ENCODE peak calls at places on chromosomes 6 and 20, in seven cellular contexts. C is HS-27A; V is cardiac muscle cell; Z is stomach; B is NCI-H1092 treated with DMSO at 0.1 percent for 48 hours; H is activated CD4-positive, alpha-beta memory T cell treated with anti-CD3 and anti-CD28 coated beads for 36 hours; M is fibroblast of lung. N is an unnamed sample.

GRCh38 chr20:50333856-50334255 is 143.2 kb downstream of the CEBPB start:
- DNase-seq in C (peak; percentile 67), V (no peak), B (no peak), Z (no peak), H (no peak), M (peak; percentile 96), N (no peak)

GRCh38 chr20:37901667-37902503 is 1.0 kb upstream of the VSTM2L start:
- DNase-seq in H (peak; percentile 55), C (peak; percentile 29), B (peak; percentile 79), M (peak; percentile 81), V (peak; percentile 75), Z (peak; percentile 53), N (no peak)

GRCh38 chr6:170125447-170126300 is 165.2 kb downstream of the DLL1 start:
- DNase-seq in B (no peak), Z (peak; percentile 22), H (peak; percentile 3), C (no peak), V (no peak), M (no peak), N (peak; percentile 17)

GRCh38 chr20:45967551-45968080 is 4.4 kb downstream of the ZNF335 start:
- DNase-seq in Z (no peak), C (no peak), H (no peak), M (no peak), B (no peak), V (no peak), N (peak; percentile 27)

GRCh38 chr6:14540276-14540675 is 422.7 kb downstream of the CD83 start:
- DNase-seq in H (no peak), M (peak; percentile 41), B (no peak), C (no peak), Z (peak; percentile 78), V (no peak), N (no peak)

GRCh38 chr6:44276667-44277640 is 6.7 kb downstream of the TMEM151B start:
- DNase-seq in Z (no peak), H (no peak), C (no peak), B (no peak), M (no peak), V (no peak), N (no peak)

GRCh38 chr6:27502508-27503435 is 29.9 kb upstream of the ZNF184 start:
- DNase-seq in H (peak; percentile 85), B (peak; percentile 12), C (peak; percentile 64), M (peak; percentile 74), V (peak; percentile 47), Z (peak; percentile 35), N (no peak)

GRCh38 chr6:61886608-61887259 is 399.3 kb downstream of the KHDRBS2 start:
- DNase-seq in C (no peak), B (no peak), V (peak; percentile 22), Z (no peak), M (no peak), H (no peak), N (no peak)

GRCh38 chr6:82045965-82046756 is 201.4 kb downstream of the IBTK start:
- DNase-seq in M (peak; percentile 78), C (no peak), V (no peak), H (no peak), B (no peak), Z (no peak), N (no peak)

GRCh38 chr6:150539568-150539967 is 60.1 kb upstream of the PLEKHG1 start:
- DNase-seq in H (no peak), Z (no peak), B (no peak), C (no peak), M (no peak), V (no peak), N (no peak)

GRCh38 chr6:52566853-52567279 is 10.0 kb downstream of the TRAM2 start:
- DNase-seq in H (no peak), M (peak; percentile 99), Z (no peak), B (no peak), C (peak; percentile 100), V (no peak), N (no peak)

GRCh38 chr20:42370086-42370485 is 751.9 kb upstream of the CHD6 start:
- DNase-seq in V (no peak), Z (no peak), H (no peak), C (no peak), M (no peak), B (no peak), N (no peak)

GRCh38 chr20:3818155-3819151 is 1.9 kb upstream of the AP5S1 start:
- DNase-seq in H (no peak), C (no peak), M (peak; percentile 82), Z (peak; percentile 84), V (peak; percentile 77), B (peak; percentile 72), N (peak; percentile 75)

GRCh38 chr20:60210779-60211617 is 252.8 kb downstream of the CDH26 start:
- DNase-seq in V (peak; percentile 72), B (peak; percentile 57), C (peak; percentile 11), H (peak; percentile 72), M (peak; percentile 68), Z (peak; percentile 71), N (peak; percentile 68)

GRCh38 chr6:69796081-69796626 is 656 bp downstream of the LMBRD1 start:
- DNase-seq in V (no peak), Z (peak; percentile 69), H (peak; percentile 54), M (peak; percentile 48), B (peak; percentile 30), C (no peak), N (peak; percentile 49)

N was measured in CD14-positive monocyte.